ENCODE peak calls at places on chromosomes 3 and 15, in five cellular contexts. Q, E, W, N and H are unnamed samples. For H3K4me1, the result is how much of the 10 kb centered on the place peaks cover.

GRCh38 chr3:189349772-189350171 is 178.0 kb downstream of the TPRG1 start:
- DNase-seq in E (no peak), W (no peak), Q (no peak), N (no peak), H (no peak)

GRCh38 chr3:125207507-125207906 is 5.0 kb downstream of the SLC12A8 start:
- DNase-seq in N (no peak), Q (no peak), W (no peak), E (no peak), H (no peak)

GRCh38 chr15:73268457-73268856 is 100.3 kb downstream of the HCN4 start:
- DNase-seq in Q (no peak), W (no peak), E (no peak), N (no peak), H (no peak)

GRCh38 chr15:42152196-42152920 is 4.1 kb downstream of the PLA2G4F start:
- DNase-seq in E (peak), W (peak), N (no peak), Q (no peak), H (no peak)

GRCh38 chr3:153338487-153338886 is 176.5 kb downstream of the RAP2B start:
- DNase-seq in Q (no peak), E (no peak), W (no peak), N (peak), H (no peak)

GRCh38 chr15:101565377-101565776 is 75.9 kb upstream of the PCSK6 start:
- DNase-seq in N (no peak), W (no peak), E (no peak), Q (no peak), H (no peak)

GRCh38 chr3:123708531-123708930 is 123.7 kb upstream of the HACD2 start:
- DNase-seq in W (no peak), Q (no peak), N (no peak), E (no peak), H (no peak)

GRCh38 chr3:123804676-123805075 is 79.5 kb downstream of the MYLK start:
- DNase-seq in E (no peak), Q (no peak), W (no peak), N (no peak), H (no peak)

GRCh38 chr3:87856126-87856525 is 202.7 kb downstream of the CGGBP1 start:
- DNase-seq in E (no peak), Q (no peak), W (no peak), N (no peak), H (no peak)

GRCh38 chr3:152155654-152156053 is 113.1 kb upstream of the MBNL1 start:
- DNase-seq in E (no peak), N (no peak), Q (no peak), W (no peak), H (no peak)

GRCh38 chr3:133996251-133996661 is 33.5 kb downstream of the SLCO2A1 start:
- DNase-seq in E (no peak), Q (peak), N (no peak), W (no peak), H (no peak)

GRCh38 chr3:52684184-52684583 is 1.5 kb downstream of the PBRM1 start:
- DNase-seq in E (no peak), W (no peak), N (no peak), Q (no peak), H (no peak)

GRCh38 chr3:52681610-52682009 is 4.1 kb downstream of the PBRM1 start:
- DNase-seq in N (no peak), E (no peak), Q (no peak), W (no peak), H (no peak)

GRCh38 chr3:52679811-52680210 is 5.9 kb downstream of the PBRM1 start:
- DNase-seq in W (no peak), N (no peak), Q (no peak), E (no peak), H (no peak)

GRCh38 chr3:52683611-52684010 is 2.1 kb downstream of the PBRM1 start:
- DNase-seq in N (no peak), W (no peak), E (no peak), Q (no peak), H (no peak)

DNA sequence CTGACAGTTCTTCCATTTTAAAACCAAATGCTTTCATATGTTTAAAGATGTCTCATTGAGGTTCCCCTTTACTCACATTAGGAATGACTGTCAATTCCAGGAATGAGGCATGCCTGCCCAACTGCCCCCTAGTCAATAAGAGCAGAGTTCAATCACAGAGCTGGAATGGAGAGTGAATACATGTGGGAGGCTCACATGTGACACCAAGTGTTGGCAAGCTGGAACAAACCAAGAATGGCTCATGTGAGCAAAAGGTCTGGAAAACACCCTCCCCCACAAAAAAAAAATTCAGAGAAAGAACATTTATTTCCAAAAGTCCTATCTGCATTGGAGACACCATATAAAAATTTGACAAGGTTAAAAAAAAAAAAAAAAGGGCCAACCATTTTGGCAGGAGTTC is 3.7 kb downstream of the PBRM1 start:
- DNase-seq in E (no peak), N (no peak), Q (no peak), W (no peak), H (peak)
- H3K4me1 ChIP-seq in E (half or more), N (half or more), Q (under half), W (under half), H (under half)

GRCh38 chr3:23573827-23574226 is 231.9 kb upstream of the UBE2E1 start:
- DNase-seq in W (no peak), Q (no peak), E (no peak), N (no peak), H (no peak)

GRCh38 chr3:23575697-23576096 is 230.1 kb upstream of the UBE2E1 start:
- DNase-seq in E (no peak), N (no peak), Q (no peak), W (no peak), H (no peak)

GRCh38 chr3:23580337-23580736 is 225.4 kb upstream of the UBE2E1 start:
- DNase-seq in E (no peak), W (no peak), N (no peak), Q (no peak), H (no peak)

DNA sequence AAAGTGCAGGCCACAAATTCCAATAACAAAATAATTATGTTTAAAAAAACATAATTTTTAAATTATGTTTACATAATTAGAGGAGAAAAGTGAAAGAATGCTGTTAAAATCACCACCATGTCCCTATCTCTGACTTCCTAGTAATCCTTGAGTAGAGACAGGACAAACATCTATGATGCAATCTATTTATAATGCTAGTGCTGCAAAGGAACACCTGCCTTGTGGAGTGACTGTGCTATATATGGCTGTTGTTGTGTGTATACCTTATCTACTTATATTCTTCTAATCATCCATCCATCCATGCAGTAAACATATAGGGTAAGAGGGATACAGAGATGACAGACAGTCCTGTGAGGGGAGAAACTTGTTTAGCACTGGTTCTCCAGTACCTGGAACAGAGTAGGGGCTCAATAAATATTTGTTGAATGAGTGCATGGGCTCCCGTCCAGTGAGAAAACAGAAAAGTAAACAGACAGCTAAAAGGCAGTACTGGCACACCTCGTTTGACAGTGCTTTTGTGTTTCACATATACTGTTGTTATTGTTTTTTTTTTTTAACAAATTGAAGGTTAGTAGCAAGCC is 229.3 kb upstream of the UBE2E1 start:
- DNase-seq in E (no peak), Q (no peak), W (no peak), N (no peak), H (no peak)
- TF ChIP-seq EP300 in E (no peak), Q (no peak), W (no peak), N (no peak), H (no peak)

GRCh38 chr15:98790270-98790669 is 141.9 kb downstream of the IGF1R start:
- DNase-seq in Q (no peak), W (no peak), E (no peak), N (no peak), H (no peak)
- H3K4me1 ChIP-seq in Q (under half), W (half or more), E (half or more), N (under half), H (under half)

GRCh38 chr3:81303326-81303725 is 458.1 kb downstream of the GBE1 start:
- DNase-seq in N (no peak), Q (no peak), W (no peak), E (no peak), H (no peak)

GRCh38 chr3:81299486-81299885 is 462.0 kb downstream of the GBE1 start:
- DNase-seq in Q (no peak), W (no peak), N (no peak), E (no peak), H (no peak)

GRCh38 chr3:81301230-81301629 is 460.2 kb downstream of the GBE1 start:
- DNase-seq in E (no peak), N (no peak), Q (no peak), W (no peak), H (no peak)

GRCh38 chr3:81302045-81302444 is 459.4 kb downstream of the GBE1 start:
- DNase-seq in Q (no peak), W (peak), N (peak), E (peak), H (peak)

GRCh38 chr3:81300324-81300927 is 461.0 kb downstream of the GBE1 start:
- DNase-seq in E (no peak), Q (no peak), W (no peak), N (no peak), H (no peak)
- TF ChIP-seq EP300 in E (no peak), Q (no peak), W (no peak), N (no peak), H (no peak)

DNA sequence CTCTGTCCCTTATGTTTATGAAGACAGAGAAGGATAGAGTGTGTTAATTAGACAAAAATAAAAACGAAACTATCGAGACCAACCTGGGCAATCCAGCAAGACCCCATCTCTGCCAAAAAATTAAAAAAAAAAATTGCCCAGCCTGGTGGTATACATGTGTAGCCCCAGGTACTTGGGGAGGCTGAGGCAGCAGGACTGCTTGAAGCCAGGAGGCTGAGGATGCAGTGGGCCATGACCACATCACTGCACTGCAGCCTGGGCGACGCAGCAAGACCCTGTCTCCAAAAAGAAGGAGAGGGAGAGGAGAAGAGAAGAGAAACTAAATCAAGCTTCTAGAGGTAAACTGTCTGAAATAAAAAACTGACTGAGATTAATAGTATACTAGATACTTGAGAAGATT is 32.1 kb downstream of the DLG1 start:
- DNase-seq in N (no peak), Q (no peak), E (no peak), W (no peak), H (no peak)
- H3K4me1 ChIP-seq in N (under half), Q (under half), E (under half), W (under half), H (under half)

GRCh38 chr3:186997061-186998054 is 67.0 kb downstream of the ST6GAL1 start:
- DNase-seq in W (no peak), Q (no peak), E (no peak), N (no peak), H (no peak)
- TF ChIP-seq EP300 in W (no peak), Q (no peak), E (no peak), N (no peak), H (no peak)

GRCh38 chr3:81735334-81735733 is 26.1 kb downstream of the GBE1 start:
- DNase-seq in E (no peak), W (no peak), N (no peak), Q (no peak), H (no peak)

GRCh38 chr3:81732642-81733041 is 28.8 kb downstream of the GBE1 start:
- DNase-seq in E (no peak), Q (no peak), W (no peak), N (no peak), H (no peak)

GRCh38 chr3:81740731-81741130 is 20.7 kb downstream of the GBE1 start:
- DNase-seq in N (no peak), W (no peak), E (no peak), Q (no peak), H (no peak)

GRCh38 chr3:81728766-81729544 is 32.5 kb downstream of the GBE1 start:
- DNase-seq in Q (no peak), N (no peak), W (no peak), E (no peak), H (no peak)

GRCh38 chr3:81734742-81735141 is 26.7 kb downstream of the GBE1 start:
- DNase-seq in Q (no peak), E (no peak), W (no peak), N (no peak), H (no peak)
- H3K4me1 ChIP-seq in Q (under half), E (under half), W (under half), N (under half), H (under half)

GRCh38 chr3:157819415-157819814 is 286.8 kb downstream of the SHOX2 start:
- DNase-seq in W (no peak), E (no peak), Q (no peak), N (no peak), H (no peak)

GRCh38 chr3:157819826-157820517 is 286.2 kb downstream of the SHOX2 start:
- DNase-seq in W (no peak), N (no peak), E (no peak), Q (no peak), H (no peak)

GRCh38 chr3:157824281-157824680 is 281.9 kb downstream of the SHOX2 start:
- DNase-seq in W (no peak), E (no peak), Q (no peak), N (no peak), H (no peak)

GRCh38 chr3:157823050-157823449 is 283.2 kb downstream of the SHOX2 start:
- DNase-seq in W (no peak), Q (no peak), N (no peak), E (no peak), H (no peak)
- TF ChIP-seq EP300 in W (no peak), Q (no peak), N (no peak), E (no peak), H (no peak)

GRCh38 chr15:85380860-85381535 is 595 bp downstream of the AKAP13 start:
- DNase-seq in E (peak), N (peak), W (peak), Q (peak), H (peak)
- H3K4me1 ChIP-seq in E (under half), N (under half), W (under half), Q (under half), H (under half)